ENCODE peak calls at places on chromosomes 16 and 17, in nine cellular contexts. One of them, this sample, is unnamed. For H3K9me3, the result is how much of the 10 kb centered on the place peaks cover.

GRCh38 chr17:82864721-82865240 is 25.0 kb upstream of the ZNF750 start:
- DNase-seq in ovary: no peak
- DNase-seq in cardiac muscle cell: no peak
- DNase-seq in ascending aorta: no peak
- DNase-seq in transverse colon: no peak
- DNase-seq in left ventricle myocardium inferior: no peak
- DNase-seq in fibroblast of lung: no peak
- DNase-seq in kidney: no peak
- DNase-seq in tibial nerve: no peak
- DNase-seq in this sample: no peak

GRCh38 chr17:69912819-69913218 is 162.2 kb upstream of the KCNJ16 start:
- DNase-seq in cardiac muscle cell: no peak
- DNase-seq in kidney: no peak
- DNase-seq in fibroblast of lung: no peak
- DNase-seq in tibial nerve: no peak
- DNase-seq in left ventricle myocardium inferior: no peak
- DNase-seq in transverse colon: no peak
- DNase-seq in ascending aorta: no peak
- DNase-seq in ovary: no peak
- DNase-seq in this sample: no peak

GRCh38 chr17:10102817-10103216 is 95.6 kb downstream of the GAS7 start:
- DNase-seq in transverse colon: no peak
- DNase-seq in cardiac muscle cell: no peak
- DNase-seq in tibial nerve: no peak
- DNase-seq in fibroblast of lung: no peak
- DNase-seq in ascending aorta: no peak
- DNase-seq in ovary: no peak
- DNase-seq in kidney: peak
- DNase-seq in left ventricle myocardium inferior: no peak
- DNase-seq in this sample: no peak

GRCh38 chr17:50766222-50767023 is 895 bp downstream of the ANKRD40CL start:
- DNase-seq in fibroblast of lung: no peak
- DNase-seq in tibial nerve: no peak
- DNase-seq in left ventricle myocardium inferior: no peak
- DNase-seq in transverse colon: peak
- DNase-seq in kidney: no peak
- DNase-seq in ascending aorta: no peak
- DNase-seq in ovary: no peak
- DNase-seq in cardiac muscle cell: no peak
- DNase-seq in this sample: no peak

GRCh38 chr16:69940676-69941075 is 10.5 kb upstream of the CLEC18A start:
- DNase-seq in cardiac muscle cell: no peak
- DNase-seq in ascending aorta: no peak
- DNase-seq in tibial nerve: no peak
- DNase-seq in fibroblast of lung: no peak
- DNase-seq in left ventricle myocardium inferior: no peak
- DNase-seq in transverse colon: no peak
- DNase-seq in kidney: peak
- DNase-seq in ovary: no peak
- DNase-seq in this sample: no peak

GRCh38 chr17:7336240-7337175 is at the start of gene ACAP1:
- DNase-seq in ascending aorta: no peak
- DNase-seq in left ventricle myocardium inferior: no peak
- DNase-seq in fibroblast of lung: no peak
- DNase-seq in cardiac muscle cell: no peak
- DNase-seq in ovary: no peak
- DNase-seq in transverse colon: peak
- DNase-seq in kidney: peak
- DNase-seq in tibial nerve: no peak
- DNase-seq in this sample: no peak

GRCh38 chr16:66220766-66221165 is 145.7 kb upstream of the CDH5 start:
- DNase-seq in ascending aorta: no peak
- DNase-seq in kidney: no peak
- DNase-seq in fibroblast of lung: no peak
- DNase-seq in tibial nerve: no peak
- DNase-seq in transverse colon: no peak
- DNase-seq in cardiac muscle cell: no peak
- DNase-seq in left ventricle myocardium inferior: no peak
- DNase-seq in ovary: no peak
- DNase-seq in this sample: no peak

GRCh38 chr17:81510524-81510797 is 2.1 kb downstream of the ACTG1 start:
- DNase-seq in left ventricle myocardium inferior: no peak
- DNase-seq in ascending aorta: no peak
- DNase-seq in cardiac muscle cell: no peak
- DNase-seq in transverse colon: no peak
- DNase-seq in fibroblast of lung: no peak
- DNase-seq in tibial nerve: no peak
- DNase-seq in kidney: no peak
- DNase-seq in ovary: no peak
- DNase-seq in this sample: no peak

GRCh38 chr16:88317619-88317977 is 65.2 kb upstream of the ZNF469 start:
- DNase-seq in fibroblast of lung: peak
- DNase-seq in ascending aorta: no peak
- DNase-seq in transverse colon: no peak
- DNase-seq in kidney: no peak
- DNase-seq in left ventricle myocardium inferior: no peak
- DNase-seq in ovary: no peak
- DNase-seq in tibial nerve: no peak
- DNase-seq in cardiac muscle cell: no peak
- DNase-seq in this sample: no peak

GRCh38 chr17:17837380-17837821 is 615 bp upstream of the SREBF1 start:
- DNase-seq in cardiac muscle cell: no peak
- DNase-seq in transverse colon: no peak
- DNase-seq in fibroblast of lung: peak
- DNase-seq in ovary: peak
- DNase-seq in ascending aorta: no peak
- DNase-seq in kidney: peak
- DNase-seq in tibial nerve: peak
- DNase-seq in left ventricle myocardium inferior: no peak
- DNase-seq in this sample: peak

GRCh38 chr17:65163990-65164495 is 26.9 kb downstream of the RGS9 start:
- DNase-seq in transverse colon: peak
- DNase-seq in ascending aorta: no peak
- DNase-seq in ovary: no peak
- DNase-seq in tibial nerve: no peak
- DNase-seq in cardiac muscle cell: no peak
- DNase-seq in left ventricle myocardium inferior: no peak
- DNase-seq in fibroblast of lung: peak
- DNase-seq in kidney: no peak
- DNase-seq in this sample: no peak

GRCh38 chr17:80992077-80992947 is 671 bp downstream of the CHMP6 start:
- DNase-seq in kidney: peak
- DNase-seq in fibroblast of lung: no peak
- DNase-seq in ascending aorta: no peak
- DNase-seq in ovary: no peak
- DNase-seq in cardiac muscle cell: peak
- DNase-seq in left ventricle myocardium inferior: no peak
- DNase-seq in transverse colon: peak
- DNase-seq in tibial nerve: no peak
- DNase-seq in this sample: no peak

GRCh38 chr16:87828071-87828971 is 41.0 kb downstream of the SLC7A5 start:
- DNase-seq in ovary: no peak
- DNase-seq in ascending aorta: no peak
- DNase-seq in cardiac muscle cell: no peak
- DNase-seq in tibial nerve: no peak
- DNase-seq in kidney: no peak
- DNase-seq in transverse colon: no peak
- DNase-seq in left ventricle myocardium inferior: no peak
- DNase-seq in fibroblast of lung: no peak
- DNase-seq in this sample: no peak

GRCh38 chr16:69399361-69399760 is 13.6 kb upstream of the TERF2 start:
- DNase-seq in fibroblast of lung: peak
- DNase-seq in cardiac muscle cell: no peak
- DNase-seq in kidney: no peak
- DNase-seq in ascending aorta: no peak
- DNase-seq in left ventricle myocardium inferior: no peak
- DNase-seq in ovary: no peak
- DNase-seq in transverse colon: no peak
- DNase-seq in tibial nerve: no peak
- DNase-seq in this sample: no peak

GRCh38 chr17:27602721-27603445 is 28.1 kb upstream of the LGALS9 start:
- DNase-seq in transverse colon: peak
- DNase-seq in fibroblast of lung: peak
- DNase-seq in kidney: peak
- DNase-seq in tibial nerve: peak
- DNase-seq in ovary: peak
- DNase-seq in ascending aorta: no peak
- DNase-seq in cardiac muscle cell: peak
- DNase-seq in left ventricle myocardium inferior: peak
- DNase-seq in this sample: peak
- H3K27ac ChIP-seq in transverse colon: no peak
- H3K27ac ChIP-seq in fibroblast of lung: no peak
- H3K27ac ChIP-seq in kidney: no peak
- H3K27ac ChIP-seq in tibial nerve: no peak
- H3K27ac ChIP-seq in ovary: no peak
- H3K27ac ChIP-seq in ascending aorta: no peak
- H3K27ac ChIP-seq in cardiac muscle cell: peak
- H3K27ac ChIP-seq in left ventricle myocardium inferior: no peak
- H3K27ac ChIP-seq in this sample: no peak

DNA sequence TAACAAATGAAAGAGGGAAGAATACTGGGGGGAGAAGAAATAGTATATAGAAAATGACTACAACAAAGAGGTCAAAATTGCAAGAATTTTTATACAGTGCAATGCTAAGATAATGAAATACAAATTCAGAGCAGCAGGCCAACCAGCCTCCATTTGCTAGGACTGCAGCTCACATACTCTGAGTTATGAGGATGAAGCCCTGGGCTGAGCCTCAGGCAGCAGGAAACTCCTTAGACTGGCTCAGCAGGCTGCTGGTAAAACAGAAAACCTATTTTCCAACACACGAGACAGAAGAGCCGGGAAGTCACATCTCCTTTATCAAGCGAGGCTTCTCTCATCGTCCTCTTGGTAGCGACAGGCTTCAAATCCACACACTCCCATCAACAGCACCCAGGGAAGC is 296.5 kb downstream of the SLC39A11 start:
- DNase-seq in cardiac muscle cell: no peak
- DNase-seq in ovary: no peak
- DNase-seq in left ventricle myocardium inferior: no peak
- DNase-seq in fibroblast of lung: no peak
- DNase-seq in transverse colon: no peak
- DNase-seq in ascending aorta: no peak
- DNase-seq in tibial nerve: no peak
- DNase-seq in kidney: no peak
- DNase-seq in this sample: no peak
- H3K9me3 ChIP-seq in cardiac muscle cell: under half
- H3K9me3 ChIP-seq in ovary: under half
- H3K9me3 ChIP-seq in left ventricle myocardium inferior: half or more
- H3K9me3 ChIP-seq in fibroblast of lung: under half
- H3K9me3 ChIP-seq in transverse colon: under half
- H3K9me3 ChIP-seq in ascending aorta: under half
- H3K9me3 ChIP-seq in tibial nerve: under half
- H3K9me3 ChIP-seq in kidney: under half
- H3K9me3 ChIP-seq in this sample: under half

GRCh38 chr17:37489197-37490001 is at the start of gene DUSP14:
- DNase-seq in fibroblast of lung: peak
- DNase-seq in ascending aorta: peak
- DNase-seq in left ventricle myocardium inferior: peak
- DNase-seq in cardiac muscle cell: peak
- DNase-seq in transverse colon: peak
- DNase-seq in kidney: peak
- DNase-seq in ovary: peak
- DNase-seq in tibial nerve: peak
- DNase-seq in this sample: peak

GRCh38 chr17:37488607-37489196 is 989 bp upstream of the DUSP14 start:
- DNase-seq in left ventricle myocardium inferior: peak
- DNase-seq in fibroblast of lung: peak
- DNase-seq in kidney: peak
- DNase-seq in ovary: peak
- DNase-seq in cardiac muscle cell: peak
- DNase-seq in transverse colon: peak
- DNase-seq in ascending aorta: peak
- DNase-seq in tibial nerve: peak
- DNase-seq in this sample: peak

GRCh38 chr17:37490638-37491614 is 1.2 kb downstream of the DUSP14 start:
- DNase-seq in transverse colon: peak
- DNase-seq in kidney: no peak
- DNase-seq in cardiac muscle cell: peak
- DNase-seq in left ventricle myocardium inferior: peak
- DNase-seq in ascending aorta: no peak
- DNase-seq in ovary: peak
- DNase-seq in tibial nerve: no peak
- DNase-seq in fibroblast of lung: peak
- DNase-seq in this sample: no peak

GRCh38 chr17:37488009-37488604 is 1.6 kb upstream of the DUSP14 start:
- DNase-seq in ascending aorta: no peak
- DNase-seq in cardiac muscle cell: peak
- DNase-seq in ovary: no peak
- DNase-seq in transverse colon: no peak
- DNase-seq in left ventricle myocardium inferior: no peak
- DNase-seq in fibroblast of lung: peak
- DNase-seq in tibial nerve: no peak
- DNase-seq in kidney: no peak
- DNase-seq in this sample: no peak

GRCh38 chr17:37490022-37490587 is 414 bp downstream of the DUSP14 start:
- DNase-seq in kidney: peak
- DNase-seq in ascending aorta: no peak
- DNase-seq in tibial nerve: peak
- DNase-seq in ovary: peak
- DNase-seq in cardiac muscle cell: peak
- DNase-seq in fibroblast of lung: peak
- DNase-seq in left ventricle myocardium inferior: peak
- DNase-seq in transverse colon: peak
- DNase-seq in this sample: peak
- TF ChIP-seq CTCF in kidney: peak
- TF ChIP-seq CTCF in ascending aorta: no peak
- TF ChIP-seq CTCF in tibial nerve: peak
- TF ChIP-seq CTCF in ovary: peak
- TF ChIP-seq CTCF in cardiac muscle cell: no peak
- TF ChIP-seq CTCF in fibroblast of lung: peak
- TF ChIP-seq CTCF in left ventricle myocardium inferior: peak
- TF ChIP-seq CTCF in transverse colon: peak
- TF ChIP-seq CTCF in this sample: peak

GRCh38 chr17:76672270-76672851 is 28.8 kb upstream of the ST6GALNAC1 start:
- DNase-seq in tibial nerve: no peak
- DNase-seq in kidney: no peak
- DNase-seq in cardiac muscle cell: no peak
- DNase-seq in ascending aorta: no peak
- DNase-seq in fibroblast of lung: no peak
- DNase-seq in left ventricle myocardium inferior: no peak
- DNase-seq in transverse colon: peak
- DNase-seq in ovary: no peak
- DNase-seq in this sample: no peak

GRCh38 chr17:76671912-76672262 is 28.3 kb upstream of the ST6GALNAC1 start:
- DNase-seq in kidney: no peak
- DNase-seq in transverse colon: no peak
- DNase-seq in left ventricle myocardium inferior: no peak
- DNase-seq in ovary: no peak
- DNase-seq in cardiac muscle cell: no peak
- DNase-seq in fibroblast of lung: no peak
- DNase-seq in tibial nerve: no peak
- DNase-seq in ascending aorta: no peak
- DNase-seq in this sample: no peak

GRCh38 chr17:76670020-76670707 is 26.6 kb upstream of the ST6GALNAC1 start:
- DNase-seq in ascending aorta: no peak
- DNase-seq in fibroblast of lung: no peak
- DNase-seq in left ventricle myocardium inferior: no peak
- DNase-seq in kidney: no peak
- DNase-seq in tibial nerve: no peak
- DNase-seq in ovary: no peak
- DNase-seq in transverse colon: no peak
- DNase-seq in cardiac muscle cell: no peak
- DNase-seq in this sample: no peak

GRCh38 chr17:76670708-76671122 is 27.2 kb upstream of the ST6GALNAC1 start:
- DNase-seq in kidney: no peak
- DNase-seq in left ventricle myocardium inferior: no peak
- DNase-seq in ovary: no peak
- DNase-seq in ascending aorta: no peak
- DNase-seq in tibial nerve: no peak
- DNase-seq in transverse colon: no peak
- DNase-seq in cardiac muscle cell: no peak
- DNase-seq in fibroblast of lung: no peak
- DNase-seq in this sample: no peak

GRCh38 chr17:76671123-76671911 is 27.8 kb upstream of the ST6GALNAC1 start:
- DNase-seq in left ventricle myocardium inferior: peak
- DNase-seq in ascending aorta: peak
- DNase-seq in fibroblast of lung: peak
- DNase-seq in cardiac muscle cell: peak
- DNase-seq in ovary: peak
- DNase-seq in tibial nerve: peak
- DNase-seq in transverse colon: peak
- DNase-seq in kidney: peak
- DNase-seq in this sample: peak
- H3K27ac ChIP-seq in left ventricle myocardium inferior: peak
- H3K27ac ChIP-seq in ascending aorta: peak
- H3K27ac ChIP-seq in fibroblast of lung: peak
- H3K27ac ChIP-seq in cardiac muscle cell: peak
- H3K27ac ChIP-seq in ovary: peak
- H3K27ac ChIP-seq in tibial nerve: peak
- H3K27ac ChIP-seq in transverse colon: peak
- H3K27ac ChIP-seq in kidney: peak
- H3K27ac ChIP-seq in this sample: peak

This sample was measured in heart right ventricle.